ENCODE peak calls at places on chromosomes 6 and 20, in seven cellular contexts. Z is left ventricle myocardium inferior, Q is heart right ventricle, M is kidney epithelial cell, G is bronchial epithelial cell, Y is astrocyte, W is uterus. H is an unnamed sample.

GRCh38 chr20:62413896-62414481 is 6.9 kb upstream of the CABLES2 start:
- DNase-seq in Z (no peak), Q (no peak), M (no peak), G (no peak), Y (no peak), W (no peak), H (no peak)

GRCh38 chr6:4313044-4313686 is 177.8 kb upstream of the ECI2 start:
- DNase-seq in Z (peak; percentile 29), Q (no peak), M (peak; percentile 80), G (peak; percentile 97), Y (peak; percentile 95), W (peak; percentile 23), H (peak; percentile 21)

GRCh38 chr6:109455502-109456282 is at the start of gene MICAL1:
- DNase-seq in Z (peak; percentile 73), Q (peak; percentile 72), M (no peak), G (peak; percentile 13), Y (peak; percentile 43), W (peak; percentile 66), H (no peak)

GRCh38 chr20:44720994-44721784 is 6.0 kb downstream of the CCN5 start:
- DNase-seq in Z (no peak), Q (peak; percentile 47), M (no peak), G (peak; percentile 80), Y (peak; percentile 88), W (peak; percentile 64), H (no peak)

GRCh38 chr6:62042444-62042843 is 243.6 kb downstream of the KHDRBS2 start:
- DNase-seq in Z (no peak), Q (no peak), M (no peak), G (no peak), Y (no peak), W (no peak), H (no peak)

GRCh38 chr20:10637563-10637962 is 36.2 kb downstream of the JAG1 start:
- DNase-seq in Z (no peak), Q (no peak), M (no peak), G (no peak), Y (no peak), W (no peak), H (no peak)

GRCh38 chr6:149405823-149406765 is 6.0 kb downstream of the SUMO4 start:
- DNase-seq in Z (no peak), Q (no peak), M (no peak), G (peak; percentile 43), Y (no peak), W (no peak), H (no peak)

GRCh38 chr6:77034161-77034560 is 429.1 kb downstream of the HTR1B start:
- DNase-seq in Z (no peak), Q (no peak), M (peak; percentile 78), G (peak; percentile 32), Y (peak; percentile 96), W (no peak), H (no peak)

GRCh38 chr6:132067286-132067685 is 116.1 kb upstream of the CCN2 start:
- DNase-seq in Z (no peak), Q (no peak), M (no peak), G (no peak), Y (no peak), W (no peak), H (no peak)

GRCh38 chr6:36135053-36135731 is 4.9 kb downstream of the MAPK13 start:
- DNase-seq in Z (no peak), Q (no peak), M (no peak), G (no peak), Y (no peak), W (no peak), H (no peak)

GRCh38 chr20:31527266-31527665 is 13.0 kb downstream of the HM13 start:
- DNase-seq in Z (no peak), Q (no peak), M (no peak), G (no peak), Y (no peak), W (no peak), H (no peak)

GRCh38 chr20:10508060-10508459 is 73.0 kb downstream of the SLX4IP start:
- DNase-seq in Z (no peak), Q (no peak), M (no peak), G (no peak), Y (peak; percentile 18), W (no peak), H (no peak)

GRCh38 chr20:57934007-57934805 is 224.4 kb upstream of the PMEPA1 start:
- DNase-seq in Z (no peak), Q (no peak), M (no peak), G (no peak), Y (no peak), W (no peak), H (no peak)

GRCh38 chr6:12336121-12336971 is 46.2 kb downstream of the EDN1 start:
- DNase-seq in Z (no peak), Q (no peak), M (no peak), G (no peak), Y (no peak), W (no peak), H (no peak)

GRCh38 chr6:42025066-42025789 is 25.1 kb upstream of the TAF8 start:
- DNase-seq in Z (no peak), Q (no peak), M (no peak), G (no peak), Y (no peak), W (no peak), H (no peak)

GRCh38 chr6:138769102-138769676 is 4.4 kb upstream of the CCDC28A start:
- DNase-seq in Z (no peak), Q (no peak), M (no peak), G (no peak), Y (no peak), W (no peak), H (no peak)

GRCh38 chr6:154637392-154637791 is 95.8 kb upstream of the SCAF8 start:
- DNase-seq in Z (no peak), Q (no peak), M (no peak), G (no peak), Y (no peak), W (no peak), H (no peak)

GRCh38 chr20:23298155-23298554 is 52.4 kb upstream of the NXT1 start:
- DNase-seq in Z (no peak), Q (no peak), M (no peak), G (peak; percentile 2), Y (no peak), W (no peak), H (no peak)

GRCh38 chr6:36334832-36335459 is 1.7 kb downstream of the BNIP5 start:
- DNase-seq in Z (no peak), Q (no peak), M (no peak), G (peak; percentile 72), Y (no peak), W (no peak), H (no peak)

GRCh38 chr6:170029416-170030283 is 261.2 kb downstream of the DLL1 start:
- DNase-seq in Z (no peak), Q (no peak), M (no peak), G (no peak), Y (no peak), W (no peak), H (no peak)

GRCh38 chr20:57939499-57939898 is 229.7 kb upstream of the PMEPA1 start:
- DNase-seq in Z (no peak), Q (no peak), M (no peak), G (peak; percentile 51), Y (no peak), W (no peak), H (no peak)

GRCh38 chr20:878511-879307 is 37.4 kb downstream of the ANGPT4 start:
- DNase-seq in Z (no peak), Q (no peak), M (no peak), G (no peak), Y (no peak), W (no peak), H (no peak)

GRCh38 chr20:23143098-23143497 is 57.0 kb upstream of the CD93 start:
- DNase-seq in Z (no peak), Q (no peak), M (peak; percentile 34), G (peak; percentile 86), Y (peak; percentile 79), W (peak; percentile 59), H (peak; percentile 53)

DNA sequence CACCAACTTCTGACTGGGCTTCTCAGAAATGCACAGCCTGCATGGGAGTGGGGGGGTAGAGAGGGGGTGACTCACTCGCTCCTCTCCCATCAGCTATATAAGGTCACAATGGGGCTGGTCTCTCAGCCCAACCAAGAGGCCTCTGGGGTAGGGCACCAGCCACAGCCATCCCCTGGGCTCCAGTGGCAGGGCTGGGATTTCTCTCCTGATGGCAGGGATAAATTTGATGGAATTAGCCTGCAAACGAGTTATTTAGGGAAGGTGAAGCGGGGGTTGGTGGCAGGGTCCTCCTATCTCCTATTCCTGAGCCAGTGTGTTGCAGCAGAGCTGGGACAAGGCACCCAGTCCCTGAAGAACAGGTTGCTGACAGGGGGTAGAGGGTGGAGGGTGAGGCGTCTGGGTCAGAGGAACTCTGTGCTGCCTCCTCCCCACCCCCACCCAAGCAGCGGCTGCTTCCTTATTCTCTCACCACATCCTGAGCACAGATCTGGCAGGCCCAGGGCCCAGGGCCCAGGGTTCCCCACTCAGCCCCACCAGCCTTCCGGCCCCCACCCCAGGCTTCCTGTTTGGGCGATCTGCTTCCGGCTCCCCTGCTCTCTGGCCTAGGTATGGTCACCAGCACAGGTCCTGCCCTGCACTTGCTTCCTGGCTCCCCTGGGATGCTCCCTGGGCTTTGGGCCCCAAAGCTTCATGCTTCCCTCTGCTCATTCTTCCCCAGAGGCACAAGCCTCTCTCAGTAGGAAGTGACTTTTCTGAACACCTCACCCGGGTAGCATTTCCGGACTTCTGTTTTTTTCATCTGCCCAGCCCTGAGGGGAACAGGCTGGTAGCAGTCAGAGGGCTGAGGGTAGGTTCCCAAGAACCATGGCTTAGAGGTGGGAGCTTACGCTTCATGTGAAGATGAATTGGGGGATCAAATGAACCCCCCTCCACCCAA is 4.0 kb downstream of the PPP1R18 start:
- DNase-seq in Z (peak; percentile 85), Q (peak; percentile 82), M (peak; percentile 65), G (peak; percentile 86), Y (peak; percentile 77), W (peak; percentile 94), H (peak; percentile 72)
- H3K36me3 ChIP-seq in Z (peaks cover 27% of the 10 kb centered on the region), Q (no peaks in the 10 kb centered on the region), M (peaks cover 3% of the 10 kb centered on the region), G (peaks cover 11% of the 10 kb centered on the region), Y (peaks cover 24% of the 10 kb centered on the region), W (no peaks in the 10 kb centered on the region), H (peaks cover 24% of the 10 kb centered on the region)

DNA sequence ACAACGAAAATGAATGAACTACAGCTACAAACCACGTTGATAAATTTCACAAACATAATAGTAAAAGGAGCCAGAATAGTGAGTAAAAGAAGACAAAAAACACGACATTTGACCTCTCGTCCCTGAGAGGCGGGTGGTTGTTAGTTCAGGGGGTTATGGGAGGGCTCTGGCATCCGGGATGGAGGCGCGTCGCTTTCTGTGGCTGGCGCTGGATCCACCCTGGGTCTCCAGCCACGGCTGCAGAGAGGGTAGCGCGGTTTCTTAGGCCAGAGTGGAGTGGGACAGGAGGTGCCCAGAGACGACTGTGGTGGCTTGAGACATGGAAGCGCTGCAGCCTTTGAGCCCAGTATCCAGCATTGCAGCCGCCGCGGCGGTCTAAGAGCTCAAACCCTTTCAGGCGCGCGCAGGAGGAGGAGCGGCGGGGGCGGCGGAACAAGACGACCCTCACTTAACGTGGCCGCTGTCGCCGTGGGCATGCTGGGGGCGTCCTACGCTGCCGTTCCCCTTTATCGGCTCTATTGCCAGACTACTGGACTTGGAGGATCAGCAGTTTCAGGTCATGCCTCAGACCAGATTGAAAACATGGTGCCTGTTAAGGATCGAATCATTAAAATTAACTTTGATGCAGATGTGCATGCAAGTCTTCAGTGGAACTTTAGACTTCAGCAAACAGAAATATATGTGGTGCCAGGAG is 3.7 kb upstream of the ZSCAN23 start:
- DNase-seq in Z (no peak), Q (no peak), M (no peak), G (no peak), Y (no peak), W (no peak), H (no peak)
- H3K4me3 ChIP-seq in Z (peak overlapping the region; percentile 57), Q (peak overlapping the region; percentile 29), M (peak overlapping the region; percentile 47), G (peak overlapping the region; percentile 32), Y (peak overlapping the region; percentile 67), W (no peak overlapping the region), H (peak overlapping the region; percentile 34)

GRCh38 chr6:39350723-39351505 is 28.4 kb upstream of the KCNK16 start:
- DNase-seq in Z (no peak), Q (no peak), M (no peak), G (no peak), Y (no peak), W (no peak), H (no peak)
- H3K36me3 ChIP-seq in Z (no peaks in the 10 kb centered on the region), Q (no peaks in the 10 kb centered on the region), M (no peaks in the 10 kb centered on the region), G (no peaks in the 10 kb centered on the region), Y (no peaks in the 10 kb centered on the region), W (no peaks in the 10 kb centered on the region), H (no peaks in the 10 kb centered on the region)

GRCh38 chr6:166638566-166638965 is 11.5 kb upstream of the RPS6KA2 start:
- DNase-seq in Z (no peak), Q (no peak), M (no peak), G (no peak), Y (no peak), W (no peak), H (no peak)
- H3K4me3 ChIP-seq in Z (no peak overlapping the region), Q (no peak overlapping the region), M (no peak overlapping the region), G (no peak overlapping the region), Y (no peak overlapping the region), W (no peak overlapping the region), H (no peak overlapping the region)

H was measured in thoracic aorta.